ENCODE peak calls at places on chromosomes 1 and 21, in seven cellular contexts. D, S, R, B, E, A and W are unnamed samples.

GRCh38 chr1:225871374-225872074 is 10.7 kb downstream of the TMEM63A start:
- DNase-seq in R (no peak), E (no peak), S (no peak), A (no peak), B (no peak), D (no peak), W (no peak)

GRCh38 chr1:203751051-203751450 is 13.9 kb upstream of the LAX1 start:
- DNase-seq in E (no peak), D (no peak), A (peak), S (no peak), B (no peak), R (no peak), W (peak)

GRCh38 chr1:20725189-20726106 is 7.1 kb downstream of the SH2D5 start:
- DNase-seq in D (no peak), E (no peak), B (no peak), A (peak), R (no peak), S (peak), W (peak)

GRCh38 chr1:200741808-200742207 is 3.1 kb downstream of the CAMSAP2 start:
- DNase-seq in D (no peak), R (no peak), S (no peak), E (no peak), B (no peak), A (no peak), W (no peak)

GRCh38 chr21:46190491-46191131 is 6.4 kb upstream of the SPATC1L start:
- DNase-seq in E (no peak), A (no peak), B (no peak), S (no peak), D (no peak), R (no peak), W (no peak)

GRCh38 chr1:204760350-204761134 is 75.0 kb upstream of the LRRN2 start:
- DNase-seq in A (no peak), B (no peak), E (no peak), D (no peak), R (no peak), S (no peak), W (no peak)

GRCh38 chr1:119790481-119791198 is 20.6 kb downstream of the REG4 start:
- DNase-seq in A (no peak), S (no peak), D (no peak), R (no peak), B (no peak), E (no peak), W (no peak)

GRCh38 chr1:246147471-246148461 is 359.3 kb downstream of the SMYD3 start:
- DNase-seq in E (no peak), D (no peak), B (no peak), R (no peak), A (no peak), S (no peak), W (no peak)

GRCh38 chr1:9118186-9118585 is 10.7 kb downstream of the GPR157 start:
- DNase-seq in E (no peak), S (no peak), A (no peak), R (no peak), D (no peak), B (no peak), W (no peak)

GRCh38 chr1:204584699-204585372 is 68.6 kb downstream of the MDM4 start:
- DNase-seq in E (no peak), A (no peak), R (no peak), D (peak), S (no peak), B (no peak), W (no peak)